ENCODE peak calls at places on chromosomes 4 and X, in five cellular contexts. One of them, this sample, is unnamed.

GRCh38 chr4:7199771-7200441 is 7.6 kb downstream of the SORCS2 start:
- DNase-seq in AG10803: no peak
- DNase-seq in IMR-90: no peak
- DNase-seq in sigmoid colon: peak; percentile 64
- DNase-seq in DND-41: no peak
- DNase-seq in this sample: no peak

GRCh38 chr4:176156656-176157055 is 38.7 kb downstream of the SPATA4 start:
- DNase-seq in AG10803: peak; percentile 96
- DNase-seq in IMR-90: no peak
- DNase-seq in sigmoid colon: no peak
- DNase-seq in DND-41: no peak
- DNase-seq in this sample: no peak

GRCh38 chr4:89256203-89256800 is 51.3 kb downstream of the GPRIN3 start:
- DNase-seq in AG10803: no peak
- DNase-seq in IMR-90: no peak
- DNase-seq in sigmoid colon: no peak
- DNase-seq in DND-41: no peak
- DNase-seq in this sample: no peak

GRCh38 chrX:400258-400657 is 13.6 kb upstream of the PPP2R3B start:
- DNase-seq in AG10803: no peak
- DNase-seq in IMR-90: no peak
- DNase-seq in sigmoid colon: no peak
- DNase-seq in DND-41: no peak
- DNase-seq in this sample: no peak

GRCh38 chr4:98794565-98795205 is 134.2 kb downstream of the EIF4E start:
- DNase-seq in AG10803: peak; percentile 26
- DNase-seq in IMR-90: peak; percentile 73
- DNase-seq in sigmoid colon: no peak
- DNase-seq in DND-41: no peak
- DNase-seq in this sample: no peak

GRCh38 chr4:140628016-140628415 is 59.3 kb upstream of the UCP1 start:
- DNase-seq in AG10803: no peak
- DNase-seq in IMR-90: no peak
- DNase-seq in sigmoid colon: no peak
- DNase-seq in DND-41: no peak
- DNase-seq in this sample: no peak

GRCh38 chrX:24846551-24847170 is 152.9 kb downstream of the POLA1 start:
- DNase-seq in AG10803: peak; percentile 55
- DNase-seq in IMR-90: peak; percentile 40
- DNase-seq in sigmoid colon: no peak
- DNase-seq in DND-41: no peak
- DNase-seq in this sample: no peak

GRCh38 chr4:142961866-142962265 is 115.8 kb upstream of the INPP4B start:
- DNase-seq in AG10803: peak; percentile 6
- DNase-seq in IMR-90: no peak
- DNase-seq in sigmoid colon: no peak
- DNase-seq in DND-41: no peak
- DNase-seq in this sample: no peak

GRCh38 chrX:685120-686032 is 54.8 kb downstream of the SHOX start:
- DNase-seq in AG10803: no peak
- DNase-seq in IMR-90: no peak
- DNase-seq in sigmoid colon: no peak
- DNase-seq in DND-41: no peak
- DNase-seq in this sample: peak; percentile 32

GRCh38 chr4:72076562-72076961 is 44.8 kb downstream of the NPFFR2 start:
- DNase-seq in AG10803: peak; percentile 1
- DNase-seq in IMR-90: no peak
- DNase-seq in sigmoid colon: no peak
- DNase-seq in DND-41: no peak
- DNase-seq in this sample: no peak

GRCh38 chr4:83767017-83767541 is 231.2 kb downstream of the GPAT3 start:
- DNase-seq in AG10803: no peak
- DNase-seq in IMR-90: no peak
- DNase-seq in sigmoid colon: no peak
- DNase-seq in DND-41: no peak
- DNase-seq in this sample: no peak

GRCh38 chr4:76589402-76589801 is 154.4 kb downstream of the SHROOM3 start:
- DNase-seq in AG10803: peak; percentile 95
- DNase-seq in IMR-90: peak; percentile 57
- DNase-seq in sigmoid colon: no peak
- DNase-seq in DND-41: no peak
- DNase-seq in this sample: no peak

GRCh38 chrX:73028876-73029275 is 26.1 kb downstream of the PABPC1L2B start:
- DNase-seq in AG10803: no peak
- DNase-seq in IMR-90: no peak
- DNase-seq in sigmoid colon: no peak
- DNase-seq in DND-41: no peak
- DNase-seq in this sample: no peak

GRCh38 chr4:113288691-113289090 is 239.2 kb downstream of the ANK2 start:
- DNase-seq in AG10803: peak; percentile 61
- DNase-seq in IMR-90: no peak
- DNase-seq in sigmoid colon: no peak
- DNase-seq in DND-41: no peak
- DNase-seq in this sample: no peak

GRCh38 chr4:110275871-110276270 is 77.5 kb upstream of the ELOVL6 start:
- DNase-seq in AG10803: peak; percentile 38
- DNase-seq in IMR-90: peak; percentile 8
- DNase-seq in sigmoid colon: no peak
- DNase-seq in DND-41: no peak
- DNase-seq in this sample: no peak

GRCh38 chr4:93203708-93204107 is 624.8 kb upstream of the ATOH1 start:
- DNase-seq in AG10803: no peak
- DNase-seq in IMR-90: peak; percentile 12
- DNase-seq in sigmoid colon: no peak
- DNase-seq in DND-41: no peak
- DNase-seq in this sample: no peak

GRCh38 chr4:3369781-3370660 is 71.7 kb upstream of the HGFAC start:
- DNase-seq in AG10803: peak; percentile 95
- DNase-seq in IMR-90: peak; percentile 94
- DNase-seq in sigmoid colon: peak; percentile 77
- DNase-seq in DND-41: peak; percentile 76
- DNase-seq in this sample: no peak

GRCh38 chr4:140871368-140871767 is 115.2 kb upstream of the TBC1D9 start:
- DNase-seq in AG10803: no peak
- DNase-seq in IMR-90: no peak
- DNase-seq in sigmoid colon: no peak
- DNase-seq in DND-41: no peak
- DNase-seq in this sample: no peak

GRCh38 chr4:109390369-109390768 is 43.2 kb upstream of the SEC24B start:
- DNase-seq in AG10803: no peak
- DNase-seq in IMR-90: no peak
- DNase-seq in sigmoid colon: no peak
- DNase-seq in DND-41: no peak
- DNase-seq in this sample: no peak

GRCh38 chr4:146522098-146522861 is 540 bp upstream of the SLC10A7 start:
- DNase-seq in AG10803: peak; percentile 78
- DNase-seq in IMR-90: peak; percentile 80
- DNase-seq in sigmoid colon: peak; percentile 96
- DNase-seq in DND-41: peak; percentile 86
- DNase-seq in this sample: peak; percentile 96

GRCh38 chrX:151753313-151754041 is 18.9 kb downstream of the CNGA2 start:
- DNase-seq in AG10803: peak; percentile 52
- DNase-seq in IMR-90: peak; percentile 2
- DNase-seq in sigmoid colon: peak; percentile 70
- DNase-seq in DND-41: no peak
- DNase-seq in this sample: peak; percentile 74

GRCh38 chr4:95209942-95210341 is 338.8 kb downstream of the UNC5C start:
- DNase-seq in AG10803: no peak
- DNase-seq in IMR-90: no peak
- DNase-seq in sigmoid colon: no peak
- DNase-seq in DND-41: no peak
- DNase-seq in this sample: no peak

GRCh38 chr4:156335721-156336120 is 382.1 kb upstream of the CTSO start:
- DNase-seq in AG10803: peak; percentile 33
- DNase-seq in IMR-90: no peak
- DNase-seq in sigmoid colon: no peak
- DNase-seq in DND-41: no peak
- DNase-seq in this sample: no peak

GRCh38 chr4:52863324-52863723 is 1.2 kb downstream of the RASL11B start:
- DNase-seq in AG10803: no peak
- DNase-seq in IMR-90: no peak
- DNase-seq in sigmoid colon: no peak
- DNase-seq in DND-41: no peak
- DNase-seq in this sample: no peak

GRCh38 chr4:88745581-88746163 is 48.0 kb upstream of the NAP1L5 start:
- DNase-seq in AG10803: no peak
- DNase-seq in IMR-90: no peak
- DNase-seq in sigmoid colon: no peak
- DNase-seq in DND-41: no peak
- DNase-seq in this sample: no peak

GRCh38 chr4:6582889-6583504 is 8.0 kb downstream of the MAN2B2 start:
- DNase-seq in AG10803: peak; percentile 17
- DNase-seq in IMR-90: peak; percentile 25
- DNase-seq in sigmoid colon: no peak
- DNase-seq in DND-41: peak; percentile 33
- DNase-seq in this sample: no peak

GRCh38 chr4:47744253-47744652 is 93.6 kb downstream of the CORIN start:
- DNase-seq in AG10803: no peak
- DNase-seq in IMR-90: no peak
- DNase-seq in sigmoid colon: no peak
- DNase-seq in DND-41: no peak
- DNase-seq in this sample: no peak

GRCh38 chrX:65300104-65300809 is 234.3 kb downstream of the LAS1L start:
- DNase-seq in AG10803: no peak
- DNase-seq in IMR-90: no peak
- DNase-seq in sigmoid colon: no peak
- DNase-seq in DND-41: peak; percentile 11
- DNase-seq in this sample: no peak

GRCh38 chr4:169201144-169202124 is 69.3 kb downstream of the SH3RF1 start:
- DNase-seq in AG10803: peak; percentile 61
- DNase-seq in IMR-90: no peak
- DNase-seq in sigmoid colon: no peak
- DNase-seq in DND-41: no peak
- DNase-seq in this sample: no peak

GRCh38 chr4:13599159-13599558 is 28.4 kb downstream of the BOD1L1 start:
- DNase-seq in AG10803: no peak
- DNase-seq in IMR-90: no peak
- DNase-seq in sigmoid colon: no peak
- DNase-seq in DND-41: no peak
- DNase-seq in this sample: no peak

GRCh38 chrX:15619053-15619772 is 18.5 kb upstream of the ACE2 start:
- DNase-seq in AG10803: peak; percentile 0
- DNase-seq in IMR-90: peak; percentile 2
- DNase-seq in sigmoid colon: no peak
- DNase-seq in DND-41: no peak
- DNase-seq in this sample: no peak

GRCh38 chr4:42436950-42437349 is 39.7 kb downstream of the SHISA3 start:
- DNase-seq in AG10803: no peak
- DNase-seq in IMR-90: no peak
- DNase-seq in sigmoid colon: no peak
- DNase-seq in DND-41: no peak
- DNase-seq in this sample: no peak

GRCh38 chrX:103250977-103251376 is 4.0 kb downstream of the TCEAL8 start:
- DNase-seq in AG10803: no peak
- DNase-seq in IMR-90: no peak
- DNase-seq in sigmoid colon: no peak
- DNase-seq in DND-41: no peak
- DNase-seq in this sample: no peak

GRCh38 chr4:178784491-178784890 is 1342.3 kb upstream of the AGA start:
- DNase-seq in AG10803: no peak
- DNase-seq in IMR-90: no peak
- DNase-seq in sigmoid colon: no peak
- DNase-seq in DND-41: no peak
- DNase-seq in this sample: no peak

GRCh38 chr4:160514126-160514525 is 1411.2 kb downstream of the RAPGEF2 start:
- DNase-seq in AG10803: no peak
- DNase-seq in IMR-90: no peak
- DNase-seq in sigmoid colon: no peak
- DNase-seq in DND-41: no peak
- DNase-seq in this sample: no peak

GRCh38 chr4:19195696-19196095 is 1056.0 kb upstream of the SLIT2 start:
- DNase-seq in AG10803: no peak
- DNase-seq in IMR-90: no peak
- DNase-seq in sigmoid colon: no peak
- DNase-seq in DND-41: no peak
- DNase-seq in this sample: peak; percentile 24

GRCh38 chr4:154314248-154314647 is 177.4 kb downstream of the DCHS2 start:
- DNase-seq in AG10803: peak; percentile 66
- DNase-seq in IMR-90: no peak
- DNase-seq in sigmoid colon: no peak
- DNase-seq in DND-41: no peak
- DNase-seq in this sample: no peak
- TF ChIP-seq CTCF in AG10803: peak; percentile 68
- TF ChIP-seq CTCF in IMR-90: no peak
- TF ChIP-seq CTCF in sigmoid colon: no peak
- TF ChIP-seq CTCF in DND-41: no peak
- TF ChIP-seq CTCF in this sample: no peak

DNA sequence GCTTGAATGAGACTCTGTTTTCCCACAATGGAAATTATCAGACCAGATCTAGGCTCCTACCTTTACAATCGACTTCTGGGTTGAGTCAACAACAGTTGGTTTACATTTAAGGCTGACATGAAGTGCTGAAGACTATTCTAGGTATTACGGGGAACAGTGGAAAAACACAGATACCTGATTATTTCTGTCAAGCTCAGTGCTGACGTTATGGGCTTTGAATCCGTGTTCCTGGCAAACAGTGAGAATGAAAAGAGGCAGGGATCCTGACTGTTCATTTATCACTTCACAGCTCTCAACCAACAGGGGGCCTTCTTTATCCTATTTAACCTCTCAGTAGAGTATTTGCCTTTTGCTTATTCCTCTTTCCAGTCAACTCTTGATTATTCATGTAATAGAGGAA is 43.1 kb downstream of the TMEM164 start:
- DNase-seq in AG10803: no peak
- DNase-seq in IMR-90: no peak
- DNase-seq in sigmoid colon: no peak
- DNase-seq in DND-41: no peak
- DNase-seq in this sample: no peak
- TF ChIP-seq CTCF in AG10803: no peak
- TF ChIP-seq CTCF in IMR-90: no peak
- TF ChIP-seq CTCF in sigmoid colon: no peak
- TF ChIP-seq CTCF in DND-41: no peak
- TF ChIP-seq CTCF in this sample: no peak

GRCh38 chrX:113743069-113743468 is 840.8 kb upstream of the HTR2C start:
- DNase-seq in AG10803: no peak
- DNase-seq in IMR-90: no peak
- DNase-seq in sigmoid colon: no peak
- DNase-seq in DND-41: peak; percentile 50
- DNase-seq in this sample: no peak
- TF ChIP-seq CTCF in AG10803: no peak
- TF ChIP-seq CTCF in IMR-90: no peak
- TF ChIP-seq CTCF in sigmoid colon: no peak
- TF ChIP-seq CTCF in DND-41: no peak
- TF ChIP-seq CTCF in this sample: no peak

GRCh38 chrX:104372547-104372946 is 117.8 kb upstream of the ESX1 start:
- DNase-seq in AG10803: no peak
- DNase-seq in IMR-90: no peak
- DNase-seq in sigmoid colon: no peak
- DNase-seq in DND-41: no peak
- DNase-seq in this sample: no peak

DNA sequence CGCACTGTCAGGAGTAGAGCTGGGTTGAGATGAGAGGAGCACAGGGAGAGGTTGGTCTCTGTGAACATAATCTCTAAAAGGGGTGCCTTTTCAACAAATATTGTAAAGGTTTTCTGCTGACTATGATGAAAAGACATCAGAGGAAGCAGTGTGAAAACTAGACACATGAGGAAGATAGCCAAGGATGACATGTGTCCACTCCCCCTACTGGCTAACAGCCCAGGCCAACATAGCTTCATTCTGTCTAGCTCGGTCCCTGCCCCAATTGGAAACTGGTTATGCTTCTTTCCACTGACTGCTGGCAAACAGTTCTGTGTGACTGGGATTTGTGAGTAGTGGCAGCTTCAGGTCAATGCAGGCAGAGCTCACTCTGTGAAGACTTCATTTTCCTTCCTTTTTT is 115.4 kb upstream of the ESX1 start:
- DNase-seq in AG10803: peak; percentile 0
- DNase-seq in IMR-90: no peak
- DNase-seq in sigmoid colon: no peak
- DNase-seq in DND-41: no peak
- DNase-seq in this sample: no peak
- TF ChIP-seq CTCF in AG10803: no peak
- TF ChIP-seq CTCF in IMR-90: no peak
- TF ChIP-seq CTCF in sigmoid colon: no peak
- TF ChIP-seq CTCF in DND-41: no peak
- TF ChIP-seq CTCF in this sample: no peak